ENCODE peak calls at places on chromosomes 2 and 18, in six cellular contexts. M is K562, E is H1, F is A549, L is HepG2, P is SK-N-SH. I is an unnamed sample.
A peak's percentile ranks its signal among the peaks of the same experiment; 100 is the strongest.

GRCh38 chr2:86825728-86826386 is 35.1 kb upstream of the CD8A start:
- DNase-seq in E (no peak), P (no peak), F (no peak), L (no peak), M (no peak), I (no peak)

GRCh38 chr2:179137191-179137590 is 87.3 kb upstream of the CCDC141 start:
- DNase-seq in M (no peak), E (no peak), L (no peak), P (no peak), F (no peak), I (no peak)

GRCh38 chr2:174771631-174772491 is 7.6 kb upstream of the CHRNA1 start:
- DNase-seq in M (peak; percentile 74), L (peak; percentile 64), F (peak; percentile 87), E (peak; percentile 93), P (peak; percentile 81), I (peak; percentile 82)

GRCh38 chr2:216572582-216573578 is 60.3 kb upstream of the IGFBP2 start:
- DNase-seq in M (no peak), F (no peak), E (no peak), L (peak; percentile 78), P (no peak), I (no peak)

GRCh38 chr2:128324008-128324896 is 5.6 kb upstream of the HS6ST1 start:
- DNase-seq in F (no peak), L (no peak), P (no peak), E (no peak), M (no peak), I (no peak)

GRCh38 chr2:127195140-127196074 is 24.7 kb downstream of the CYP27C1 start:
- DNase-seq in P (no peak), M (no peak), L (no peak), E (no peak), F (no peak), I (no peak)

GRCh38 chr2:10946394-10946793 is 34.7 kb downstream of the KCNF1 start:
- DNase-seq in F (no peak), P (no peak), L (no peak), E (no peak), M (no peak), I (no peak)

GRCh38 chr2:62238236-62238635 is 42.3 kb downstream of the B3GNT2 start:
- DNase-seq in M (no peak), E (no peak), L (no peak), F (no peak), P (no peak), I (no peak)

GRCh38 chr18:76412010-76412817 is 82.8 kb downstream of the ZNF516 start:
- DNase-seq in F (no peak), P (no peak), M (no peak), E (no peak), L (no peak), I (no peak)

GRCh38 chr2:201118121-201118956 is 2.4 kb downstream of the CFLAR start:
- DNase-seq in F (peak; percentile 66), P (peak; percentile 49), M (peak; percentile 64), E (no peak), L (peak; percentile 88), I (peak; percentile 78)

GRCh38 chr18:3245853-3246635 is 1.6 kb upstream of the MYL12A start:
- DNase-seq in F (peak; percentile 43), E (peak; percentile 85), P (peak; percentile 77), M (peak; percentile 82), L (peak; percentile 81), I (peak; percentile 82)

GRCh38 chr18:400466-400865 is 100.0 kb downstream of the COLEC12 start:
- DNase-seq in P (no peak), L (no peak), F (no peak), E (no peak), M (no peak), I (peak; percentile 74)
- TF ChIP-seq RFX5 in P (no peak), L (no peak), F (no peak), E (no peak), M (no peak), I (no peak)

GRCh38 chr2:134582547-134582899 is 136.3 kb downstream of the TMEM163 start:
- DNase-seq in P (no peak), F (no peak), M (no peak), L (no peak), E (no peak), I (no peak)
- TF ChIP-seq RFX5 in P (no peak), F (no peak), M (no peak), L (no peak), E (no peak), I (no peak)

GRCh38 chr2:36413218-36413617 is 57.6 kb downstream of the CRIM1 start:
- DNase-seq in F (no peak), L (peak; percentile 36), M (no peak), P (no peak), E (no peak), I (peak; percentile 47)
- TF ChIP-seq RFX5 in F (no peak), L (no peak), M (no peak), P (no peak), E (no peak), I (no peak)

GRCh38 chr2:218320704-218321336 is 28.5 kb upstream of the TMBIM1 start:
- DNase-seq in P (no peak), E (no peak), F (no peak), L (no peak), M (no peak), I (no peak)

GRCh38 chr2:218319813-218320360 is 27.6 kb upstream of the TMBIM1 start:
- DNase-seq in E (no peak), M (no peak), L (no peak), F (no peak), P (no peak), I (no peak)

GRCh38 chr2:218323526-218324472 is 31.5 kb upstream of the TMBIM1 start:
- DNase-seq in M (no peak), P (no peak), L (peak; percentile 66), E (peak; percentile 29), F (peak; percentile 13), I (peak; percentile 60)

GRCh38 chr2:218325566-218326160 is 31.0 kb upstream of the CATIP start:
- DNase-seq in L (no peak), E (no peak), F (no peak), M (no peak), P (no peak), I (no peak)

DNA sequence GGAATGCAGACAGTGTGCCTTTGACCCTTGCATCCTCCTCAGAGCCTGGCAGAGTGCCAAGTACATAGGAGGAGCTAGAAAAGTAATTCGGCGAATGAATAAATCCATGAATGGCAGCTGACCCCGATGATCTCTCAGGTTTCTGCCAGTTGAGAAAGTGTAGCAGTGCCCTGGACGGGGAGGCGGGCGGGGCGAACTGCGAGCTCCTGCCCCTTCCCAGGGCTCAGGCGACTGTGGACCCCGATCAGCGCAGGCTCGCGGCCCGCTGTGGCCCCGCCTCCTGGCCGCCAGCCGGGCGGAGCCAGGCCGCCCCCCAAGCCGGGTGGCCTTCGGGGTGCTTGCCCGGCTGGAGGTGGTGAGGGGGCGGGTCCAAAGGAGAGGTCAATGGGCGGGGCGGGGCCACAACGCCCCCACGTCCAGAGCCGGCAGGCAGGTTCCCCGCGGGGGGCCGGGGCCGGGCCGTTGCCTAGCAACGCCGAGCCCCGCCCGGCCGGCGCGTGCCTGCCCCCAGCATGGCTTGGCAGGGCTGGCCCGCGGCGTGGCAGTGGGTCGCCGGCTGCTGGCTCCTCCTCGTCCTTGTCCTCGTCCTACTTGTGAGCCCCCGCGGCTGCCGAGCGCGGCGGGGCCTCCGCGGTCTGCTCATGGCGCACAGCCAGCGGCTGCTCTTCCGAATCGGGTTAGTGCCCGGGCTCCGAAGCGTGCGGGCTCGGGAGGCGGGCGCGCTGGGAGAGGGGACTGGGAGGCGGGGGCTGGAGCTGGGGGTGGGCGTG is 30.6 kb upstream of the TMBIM1 start:
- DNase-seq in P (peak; percentile 97), M (peak; percentile 97), E (peak; percentile 79), L (peak; percentile 97), F (peak; percentile 84), I (peak; percentile 54)
- TF ChIP-seq RFX5 in P (no peak), M (no peak), E (no peak), L (no peak), F (no peak), I (no peak)

DNA sequence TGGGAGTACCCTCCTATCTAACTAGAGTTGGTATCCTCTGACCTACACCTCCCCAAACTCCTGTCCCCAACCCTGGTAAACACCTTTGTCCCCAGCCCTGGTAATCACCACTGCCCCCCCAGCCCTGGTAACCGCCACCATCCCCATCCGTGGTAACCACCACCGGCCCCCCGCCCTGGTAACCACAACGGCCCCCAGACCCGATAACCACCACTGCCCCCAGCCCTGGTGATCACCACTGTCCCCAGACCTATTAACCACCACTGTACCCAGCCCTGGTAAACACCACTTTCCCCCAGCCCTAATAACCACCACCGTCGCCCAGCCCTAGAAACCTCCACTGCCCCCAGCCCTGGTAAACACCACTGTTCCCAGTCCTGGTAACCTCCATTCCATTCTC is 820.2 kb upstream of the SALL3 start:
- DNase-seq in E (no peak), L (no peak), M (no peak), F (no peak), P (no peak), I (no peak)
- TF ChIP-seq RFX5 in E (no peak), L (no peak), M (no peak), F (no peak), P (no peak), I (no peak)

DNA sequence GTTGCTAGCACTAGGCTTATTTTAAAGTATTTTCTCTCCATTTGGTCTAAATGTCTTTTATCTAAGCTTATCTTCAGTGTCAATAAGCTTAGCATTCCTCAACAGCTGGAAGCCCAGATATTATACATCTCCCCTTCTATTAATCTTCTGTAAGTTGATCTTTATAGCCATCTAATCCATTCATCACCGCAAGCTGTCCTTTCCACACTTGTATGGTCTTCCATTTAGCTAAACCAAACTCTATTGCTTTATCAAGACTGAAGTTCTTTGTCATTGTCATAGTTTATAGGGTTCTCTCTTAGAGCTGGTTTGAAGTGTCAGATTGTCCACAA is 101.3 kb upstream of the GPR45 start:
- DNase-seq in F (no peak), M (no peak), P (no peak), E (no peak), L (no peak), I (no peak)
- TF ChIP-seq RFX5 in F (no peak), M (no peak), P (no peak), E (no peak), L (no peak), I (no peak)

GRCh38 chr2:42385225-42385624 is 24.2 kb upstream of the COX7A2L start:
- DNase-seq in M (peak; percentile 19), P (no peak), F (no peak), L (peak; percentile 58), E (no peak), I (peak; percentile 5)
- TF ChIP-seq RFX5 in M (no peak), P (no peak), F (no peak), L (no peak), E (no peak), I (no peak)